ENCODE peak calls at places on chromosome 15, in four cellular contexts. U is lung, L is fibroblast of pulmonary artery, C is cardiac muscle cell. W is an unnamed sample.

GRCh38 chr15:65400760-65401606 is 21.8 kb downstream of the IGDCC4 start:
- DNase-seq in U (no peak), L (peak), C (peak), W (peak)

GRCh38 chr15:78319588-78319987 is 20.2 kb upstream of the SKIC8 start:
- DNase-seq in U (no peak), L (no peak), C (no peak), W (no peak)

GRCh38 chr15:62209322-62209721 is 44.2 kb upstream of the C2CD4B start:
- DNase-seq in U (no peak), L (no peak), C (no peak), W (no peak)

GRCh38 chr15:53197426-53197839 is 407.3 kb upstream of the ONECUT1 start:
- DNase-seq in U (peak), L (peak), C (peak), W (peak)

GRCh38 chr15:68517285-68517711 is 61.5 kb upstream of the CORO2B start:
- DNase-seq in U (no peak), L (no peak), C (peak), W (no peak)

GRCh38 chr15:82750831-82751181 is 41.1 kb upstream of the AP3B2 start:
- DNase-seq in U (no peak), L (no peak), C (no peak), W (no peak)

GRCh38 chr15:45205192-45205591 is 17.4 kb upstream of the SHF start:
- DNase-seq in U (peak), L (peak), C (peak), W (no peak)

GRCh38 chr15:44153352-44153751 is 41.7 kb downstream of the FRMD5 start:
- DNase-seq in U (no peak), L (no peak), C (no peak), W (no peak)

GRCh38 chr15:88804257-88804656 is 1.0 kb downstream of the ACAN start:
- DNase-seq in U (no peak), L (no peak), C (no peak), W (no peak)

GRCh38 chr15:88805031-88805780 is 2.0 kb downstream of the ACAN start:
- DNase-seq in U (no peak), L (no peak), C (no peak), W (no peak)

GRCh38 chr15:88803241-88803919 is at the start of gene ACAN:
- DNase-seq in U (no peak), L (no peak), C (peak), W (no peak)

GRCh38 chr15:88802991-88803240 is 320 bp upstream of the ACAN start:
- DNase-seq in U (no peak), L (no peak), C (no peak), W (no peak)

GRCh38 chr15:88803920-88804247 is 648 bp downstream of the ACAN start:
- DNase-seq in U (no peak), L (no peak), C (no peak), W (no peak)
- H3K4me3 ChIP-seq in U (no peak), L (no peak), C (peak), W (no peak)

GRCh38 chr15:40104865-40105516 is 3.7 kb downstream of the BMF start:
- DNase-seq in U (peak), L (peak), C (peak), W (peak)

GRCh38 chr15:40105517-40106202 is 3.0 kb downstream of the BMF start:
- DNase-seq in U (no peak), L (no peak), C (no peak), W (no peak)

GRCh38 chr15:40103864-40104271 is 4.8 kb downstream of the BMF start:
- DNase-seq in U (no peak), L (no peak), C (no peak), W (no peak)

GRCh38 chr15:40103124-40103858 is 5.4 kb downstream of the BMF start:
- DNase-seq in U (peak), L (peak), C (peak), W (peak)

GRCh38 chr15:40104296-40104864 is 4.3 kb downstream of the BMF start:
- DNase-seq in U (no peak), L (no peak), C (no peak), W (no peak)
- H3K4me3 ChIP-seq in U (no peak), L (no peak), C (no peak), W (no peak)

DNA sequence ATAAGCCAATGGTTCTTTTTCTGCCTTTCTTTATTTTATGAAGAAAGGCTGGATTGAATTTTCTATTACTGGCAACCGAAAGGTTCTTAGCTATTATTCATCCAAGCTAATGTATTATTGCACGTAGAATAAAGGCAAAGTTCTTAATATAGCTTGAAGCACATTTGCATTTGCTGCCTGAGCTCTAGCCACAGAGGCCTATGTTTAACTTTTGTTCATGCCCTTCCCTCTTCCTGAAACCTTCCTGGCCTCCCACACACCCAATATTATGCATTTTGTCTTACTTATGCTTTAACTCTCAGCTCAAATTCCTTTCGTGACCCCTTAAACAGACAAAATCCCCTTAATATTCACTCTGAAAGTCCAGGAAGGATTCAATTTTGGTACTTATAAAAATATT is 71.0 kb upstream of the ZNF280D start:
- DNase-seq in U (no peak), L (no peak), C (no peak), W (no peak)
- H3K4me3 ChIP-seq in U (no peak), L (no peak), C (no peak), W (no peak)

GRCh38 chr15:33405096-33405495 is 94.3 kb downstream of the RYR3 start:
- DNase-seq in U (no peak), L (no peak), C (no peak), W (no peak)

GRCh38 chr15:33400941-33401340 is 90.2 kb downstream of the RYR3 start:
- DNase-seq in U (no peak), L (no peak), C (no peak), W (no peak)

GRCh38 chr15:33398555-33398954 is 87.8 kb downstream of the RYR3 start:
- DNase-seq in U (no peak), L (no peak), C (no peak), W (no peak)

GRCh38 chr15:33402640-33403039 is 91.9 kb downstream of the RYR3 start:
- DNase-seq in U (no peak), L (no peak), C (no peak), W (no peak)
- H3K4me3 ChIP-seq in U (no peak), L (no peak), C (no peak), W (no peak)

DNA sequence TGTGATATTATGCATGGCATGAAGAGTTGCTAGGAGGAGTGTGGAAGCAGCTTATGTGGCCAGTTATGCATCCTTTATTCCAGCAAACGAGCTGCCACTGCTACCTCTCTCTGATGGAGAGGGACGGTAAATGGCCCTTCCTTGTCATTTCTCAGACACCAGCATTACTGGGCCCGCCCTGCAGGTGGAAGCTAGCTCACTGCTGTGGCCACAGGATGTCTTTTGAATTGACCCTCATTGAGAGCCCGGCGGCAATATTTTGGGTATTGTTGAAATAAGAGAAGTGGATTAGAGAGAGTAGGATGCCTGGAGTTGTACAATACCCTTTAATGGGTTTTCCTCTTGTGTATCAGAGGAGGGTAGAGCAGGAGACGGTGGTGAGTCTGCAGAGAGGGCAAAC is 1.5 kb downstream of the MINAR1 start:
- DNase-seq in U (no peak), L (no peak), C (no peak), W (no peak)
- H3K4me3 ChIP-seq in U (no peak), L (no peak), C (no peak), W (no peak)

DNA sequence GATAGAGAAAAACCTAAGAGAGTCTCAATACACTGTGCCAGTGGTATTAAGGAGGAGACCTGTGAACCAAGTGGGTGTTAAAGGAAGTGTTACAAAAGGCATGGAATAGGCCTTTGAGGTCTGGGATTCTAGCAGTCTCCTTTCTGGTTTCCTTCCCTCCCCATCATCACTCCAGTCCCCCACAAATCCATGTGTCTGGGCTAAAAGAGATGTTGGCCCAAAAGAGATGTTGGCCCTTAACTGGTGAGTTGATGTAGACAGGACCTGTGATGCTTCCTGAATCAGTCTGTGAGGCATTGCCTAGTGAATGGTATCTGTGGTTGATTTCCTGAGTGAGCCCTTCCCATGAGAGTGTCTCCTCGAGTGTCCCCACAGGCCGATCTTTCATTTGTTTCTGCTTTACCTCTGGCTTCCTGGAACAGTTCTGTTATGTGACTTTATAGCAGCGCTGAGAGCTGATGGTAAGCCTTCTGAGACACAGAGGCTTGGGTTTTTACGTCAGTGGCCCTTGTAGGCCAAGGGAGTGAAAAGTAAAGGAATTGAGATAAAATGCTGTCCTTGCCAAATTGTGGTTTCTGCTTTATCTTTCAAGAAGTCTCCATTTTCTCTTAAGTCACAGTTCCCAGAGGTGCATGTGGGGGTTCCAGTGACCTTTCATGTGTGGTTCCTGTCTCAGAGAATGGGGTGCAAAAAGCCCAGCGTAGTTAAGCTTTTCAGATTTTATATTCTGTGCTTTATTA is 87.8 kb downstream of the KLHL25 start:
- DNase-seq in U (no peak), L (peak), C (no peak), W (no peak)
- H3K4me3 ChIP-seq in U (no peak), L (peak), C (no peak), W (no peak)

GRCh38 chr15:88022711-88023110 is 233.8 kb downstream of the NTRK3 start:
- DNase-seq in U (no peak), L (no peak), C (no peak), W (no peak)

GRCh38 chr15:88020806-88021205 is 235.7 kb downstream of the NTRK3 start:
- DNase-seq in U (no peak), L (no peak), C (no peak), W (no peak)

GRCh38 chr15:88018865-88019626 is 237.5 kb downstream of the NTRK3 start:
- DNase-seq in U (no peak), L (peak), C (no peak), W (no peak)

GRCh38 chr15:88023956-88024355 is 232.6 kb downstream of the NTRK3 start:
- DNase-seq in U (no peak), L (no peak), C (no peak), W (no peak)

GRCh38 chr15:88021601-88022000 is 234.9 kb downstream of the NTRK3 start:
- DNase-seq in U (no peak), L (no peak), C (no peak), W (no peak)
- H3K4me3 ChIP-seq in U (no peak), L (no peak), C (no peak), W (no peak)

GRCh38 chr15:40095381-40096093 is 13.1 kb downstream of the BMF start:
- DNase-seq in U (no peak), L (no peak), C (no peak), W (no peak)
- H3K4me3 ChIP-seq in U (no peak), L (no peak), C (no peak), W (no peak)

GRCh38 chr15:25694823-25695312 is 168.3 kb downstream of the ATP10A start:
- DNase-seq in U (no peak), L (no peak), C (no peak), W (no peak)
- H3K4me3 ChIP-seq in U (no peak), L (no peak), C (no peak), W (no peak)